ENCODE peak calls at places on chromosomes 5 and 9, in five cellular contexts. One of them, this sample, is unnamed.
A peak's percentile ranks its signal among the peaks of the same experiment; 100 is the strongest.

GRCh38 chr5:17748196-17748595 is 113.9 kb downstream of the TAF11L14 start:
- DNase-seq in cardiac muscle cell: no peak
- DNase-seq in fibroblast of lung: no peak
- DNase-seq in bronchial epithelial cell: peak; percentile 61
- DNase-seq in CD8-positive, alpha-beta T cell: no peak
- DNase-seq in this sample: no peak

GRCh38 chr9:101711330-101711941 is 27.0 kb downstream of the GRIN3A start:
- DNase-seq in cardiac muscle cell: no peak
- DNase-seq in fibroblast of lung: no peak
- DNase-seq in bronchial epithelial cell: no peak
- DNase-seq in CD8-positive, alpha-beta T cell: peak; percentile 13
- DNase-seq in this sample: peak; percentile 42

GRCh38 chr5:134240421-134240962 is 14.6 kb upstream of the PPP2CA start:
- DNase-seq in cardiac muscle cell: peak; percentile 68
- DNase-seq in fibroblast of lung: peak; percentile 86
- DNase-seq in bronchial epithelial cell: peak; percentile 72
- DNase-seq in CD8-positive, alpha-beta T cell: no peak
- DNase-seq in this sample: no peak

GRCh38 chr5:82707741-82708140 is 369.5 kb downstream of the TMEM167A start:
- DNase-seq in cardiac muscle cell: no peak
- DNase-seq in fibroblast of lung: peak; percentile 74
- DNase-seq in bronchial epithelial cell: peak; percentile 4
- DNase-seq in CD8-positive, alpha-beta T cell: no peak
- DNase-seq in this sample: no peak

GRCh38 chr9:72687331-72687730 is 165.9 kb downstream of the TMC1 start:
- DNase-seq in cardiac muscle cell: no peak
- DNase-seq in fibroblast of lung: no peak
- DNase-seq in bronchial epithelial cell: no peak
- DNase-seq in CD8-positive, alpha-beta T cell: no peak
- DNase-seq in this sample: no peak

GRCh38 chr5:91311697-91312501 is 71.2 kb downstream of the ARRDC3 start:
- DNase-seq in cardiac muscle cell: peak; percentile 98
- DNase-seq in fibroblast of lung: peak; percentile 100
- DNase-seq in bronchial epithelial cell: peak; percentile 98
- DNase-seq in CD8-positive, alpha-beta T cell: peak; percentile 78
- DNase-seq in this sample: no peak

GRCh38 chr5:142339781-142340180 is 15.0 kb upstream of the SPRY4 start:
- DNase-seq in cardiac muscle cell: no peak
- DNase-seq in fibroblast of lung: no peak
- DNase-seq in bronchial epithelial cell: no peak
- DNase-seq in CD8-positive, alpha-beta T cell: no peak
- DNase-seq in this sample: no peak

GRCh38 chr9:86407022-86407421 is 52.8 kb upstream of the TUT7 start:
- DNase-seq in cardiac muscle cell: peak; percentile 51
- DNase-seq in fibroblast of lung: peak; percentile 69
- DNase-seq in bronchial epithelial cell: peak; percentile 89
- DNase-seq in CD8-positive, alpha-beta T cell: no peak
- DNase-seq in this sample: no peak

GRCh38 chr5:137629646-137630045 is 106.2 kb downstream of the KLHL3 start:
- DNase-seq in cardiac muscle cell: peak; percentile 77
- DNase-seq in fibroblast of lung: peak; percentile 46
- DNase-seq in bronchial epithelial cell: peak; percentile 62
- DNase-seq in CD8-positive, alpha-beta T cell: no peak
- DNase-seq in this sample: peak; percentile 25

GRCh38 chr5:78235289-78235688 is 59.2 kb downstream of the AP3B1 start:
- DNase-seq in cardiac muscle cell: no peak
- DNase-seq in fibroblast of lung: peak; percentile 26
- DNase-seq in bronchial epithelial cell: peak; percentile 5
- DNase-seq in CD8-positive, alpha-beta T cell: no peak
- DNase-seq in this sample: no peak

GRCh38 chr5:108661590-108662219 is 86.0 kb upstream of the FER start:
- DNase-seq in cardiac muscle cell: peak; percentile 42
- DNase-seq in fibroblast of lung: peak; percentile 44
- DNase-seq in bronchial epithelial cell: peak; percentile 90
- DNase-seq in CD8-positive, alpha-beta T cell: no peak
- DNase-seq in this sample: no peak

GRCh38 chr9:122835313-122835731 is 6.9 kb upstream of the PDCL start:
- DNase-seq in cardiac muscle cell: no peak
- DNase-seq in fibroblast of lung: no peak
- DNase-seq in bronchial epithelial cell: no peak
- DNase-seq in CD8-positive, alpha-beta T cell: no peak
- DNase-seq in this sample: no peak

GRCh38 chr5:3029396-3029795 is 277.9 kb upstream of the IRX2 start:
- DNase-seq in cardiac muscle cell: no peak
- DNase-seq in fibroblast of lung: no peak
- DNase-seq in bronchial epithelial cell: no peak
- DNase-seq in CD8-positive, alpha-beta T cell: no peak
- DNase-seq in this sample: no peak

GRCh38 chr5:176133289-176133870 is 104.8 kb upstream of the SIMC1 start:
- DNase-seq in cardiac muscle cell: no peak
- DNase-seq in fibroblast of lung: no peak
- DNase-seq in bronchial epithelial cell: no peak
- DNase-seq in CD8-positive, alpha-beta T cell: no peak
- DNase-seq in this sample: no peak

GRCh38 chr5:102307232-102307631 is 11.1 kb upstream of the SLCO4C1 start:
- DNase-seq in cardiac muscle cell: no peak
- DNase-seq in fibroblast of lung: no peak
- DNase-seq in bronchial epithelial cell: no peak
- DNase-seq in CD8-positive, alpha-beta T cell: no peak
- DNase-seq in this sample: no peak

GRCh38 chr9:72041775-72042194 is 18.6 kb downstream of the C9orf57 start:
- DNase-seq in cardiac muscle cell: peak; percentile 93
- DNase-seq in fibroblast of lung: peak; percentile 82
- DNase-seq in bronchial epithelial cell: peak; percentile 95
- DNase-seq in CD8-positive, alpha-beta T cell: no peak
- DNase-seq in this sample: no peak

GRCh38 chr5:9621379-9621903 is 8.7 kb downstream of the TAS2R1 start:
- DNase-seq in cardiac muscle cell: peak; percentile 92
- DNase-seq in fibroblast of lung: peak; percentile 74
- DNase-seq in bronchial epithelial cell: no peak
- DNase-seq in CD8-positive, alpha-beta T cell: no peak
- DNase-seq in this sample: no peak

GRCh38 chr5:110738503-110738811 is 350 bp upstream of the SLC25A46 start:
- DNase-seq in cardiac muscle cell: no peak
- DNase-seq in fibroblast of lung: no peak
- DNase-seq in bronchial epithelial cell: no peak
- DNase-seq in CD8-positive, alpha-beta T cell: peak; percentile 76
- DNase-seq in this sample: no peak

GRCh38 chr9:101028346-101029299 is at the start of gene PLPPR1:
- DNase-seq in cardiac muscle cell: peak; percentile 76
- DNase-seq in fibroblast of lung: peak; percentile 50
- DNase-seq in bronchial epithelial cell: peak; percentile 49
- DNase-seq in CD8-positive, alpha-beta T cell: no peak
- DNase-seq in this sample: peak; percentile 72

GRCh38 chr5:163489055-163489744 is 16.2 kb upstream of the MAT2B start:
- DNase-seq in cardiac muscle cell: peak; percentile 74
- DNase-seq in fibroblast of lung: no peak
- DNase-seq in bronchial epithelial cell: peak; percentile 52
- DNase-seq in CD8-positive, alpha-beta T cell: peak; percentile 35
- DNase-seq in this sample: no peak

GRCh38 chr5:55983986-55984385 is 10.8 kb downstream of the IL6ST start:
- DNase-seq in cardiac muscle cell: no peak
- DNase-seq in fibroblast of lung: no peak
- DNase-seq in bronchial epithelial cell: no peak
- DNase-seq in CD8-positive, alpha-beta T cell: no peak
- DNase-seq in this sample: no peak

GRCh38 chr9:23926378-23926777 is 100.3 kb upstream of the ELAVL2 start:
- DNase-seq in cardiac muscle cell: no peak
- DNase-seq in fibroblast of lung: no peak
- DNase-seq in bronchial epithelial cell: no peak
- DNase-seq in CD8-positive, alpha-beta T cell: no peak
- DNase-seq in this sample: no peak

GRCh38 chr5:175729829-175730277 is 72.0 kb downstream of the HRH2 start:
- DNase-seq in cardiac muscle cell: peak; percentile 94
- DNase-seq in fibroblast of lung: peak; percentile 75
- DNase-seq in bronchial epithelial cell: peak; percentile 77
- DNase-seq in CD8-positive, alpha-beta T cell: peak; percentile 87
- DNase-seq in this sample: peak; percentile 100

GRCh38 chr5:107524111-107524510 is 146.6 kb downstream of the EFNA5 start:
- DNase-seq in cardiac muscle cell: no peak
- DNase-seq in fibroblast of lung: no peak
- DNase-seq in bronchial epithelial cell: peak; percentile 65
- DNase-seq in CD8-positive, alpha-beta T cell: no peak
- DNase-seq in this sample: no peak

GRCh38 chr5:113246371-113246870 is 188.4 kb downstream of the TSSK1B start:
- DNase-seq in cardiac muscle cell: peak; percentile 93
- DNase-seq in fibroblast of lung: peak; percentile 44
- DNase-seq in bronchial epithelial cell: no peak
- DNase-seq in CD8-positive, alpha-beta T cell: no peak
- DNase-seq in this sample: no peak

GRCh38 chr5:67297376-67297775 is 100.8 kb upstream of the CD180 start:
- DNase-seq in cardiac muscle cell: no peak
- DNase-seq in fibroblast of lung: no peak
- DNase-seq in bronchial epithelial cell: peak; percentile 23
- DNase-seq in CD8-positive, alpha-beta T cell: no peak
- DNase-seq in this sample: no peak

GRCh38 chr9:131015112-131015511 is 6.1 kb downstream of the LAMC3 start:
- DNase-seq in cardiac muscle cell: no peak
- DNase-seq in fibroblast of lung: no peak
- DNase-seq in bronchial epithelial cell: no peak
- DNase-seq in CD8-positive, alpha-beta T cell: no peak
- DNase-seq in this sample: no peak

GRCh38 chr5:38072295-38072694 is 186.1 kb upstream of the EGFLAM start:
- DNase-seq in cardiac muscle cell: no peak
- DNase-seq in fibroblast of lung: no peak
- DNase-seq in bronchial epithelial cell: no peak
- DNase-seq in CD8-positive, alpha-beta T cell: no peak
- DNase-seq in this sample: no peak

DNA sequence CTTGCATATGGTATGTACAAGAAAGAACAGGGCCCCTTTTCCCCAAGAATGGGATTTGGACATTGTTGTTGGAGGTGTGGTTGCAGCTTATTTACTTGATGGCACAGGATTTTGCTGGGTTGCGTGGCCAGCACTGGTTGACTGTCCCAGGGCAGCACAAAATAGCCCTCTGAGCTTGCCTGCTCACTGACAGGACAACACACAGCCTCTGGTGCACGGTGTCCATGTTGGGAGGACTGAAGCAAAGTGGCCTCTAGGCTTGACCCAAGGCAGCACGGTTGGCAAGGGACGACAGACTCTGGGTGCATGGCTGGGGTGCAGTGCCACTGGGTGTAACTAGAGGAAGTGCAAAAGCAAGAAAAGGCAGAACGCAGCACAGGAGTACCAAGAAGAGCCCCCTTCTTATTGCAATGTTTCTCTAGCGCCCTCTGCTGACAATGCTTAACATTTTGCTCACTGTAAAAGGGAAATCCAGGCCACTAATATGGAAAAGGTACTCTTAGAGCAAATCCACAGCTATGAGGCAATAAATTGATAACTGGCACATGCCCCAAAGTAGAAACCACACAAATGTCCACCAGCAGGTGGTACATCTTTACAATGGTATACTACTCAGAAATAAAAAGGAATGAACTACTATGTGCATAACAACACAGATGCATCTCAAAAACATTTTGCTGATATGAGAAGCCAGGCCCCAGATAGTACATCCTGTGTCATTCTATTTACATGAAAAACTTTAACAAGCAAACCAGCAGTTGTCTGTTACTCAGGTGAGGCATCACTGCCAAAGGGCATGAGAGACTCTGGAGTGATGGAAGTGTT is 47.4 kb upstream of the BARX1 start:
- DNase-seq in cardiac muscle cell: peak; percentile 78
- DNase-seq in fibroblast of lung: peak; percentile 26
- DNase-seq in bronchial epithelial cell: peak; percentile 55
- DNase-seq in CD8-positive, alpha-beta T cell: no peak
- DNase-seq in this sample: peak; percentile 64
- TF ChIP-seq CTCF in cardiac muscle cell: peak; percentile 81
- TF ChIP-seq CTCF in fibroblast of lung: peak; percentile 72
- TF ChIP-seq CTCF in bronchial epithelial cell: peak; percentile 77
- TF ChIP-seq CTCF in CD8-positive, alpha-beta T cell: peak; percentile 35
- TF ChIP-seq CTCF in this sample: peak; percentile 76

GRCh38 chr9:79432485-79432884 is 139.3 kb upstream of the TLE4 start:
- DNase-seq in cardiac muscle cell: no peak
- DNase-seq in fibroblast of lung: no peak
- DNase-seq in bronchial epithelial cell: no peak
- DNase-seq in CD8-positive, alpha-beta T cell: no peak
- DNase-seq in this sample: no peak
- TF ChIP-seq CTCF in cardiac muscle cell: no peak
- TF ChIP-seq CTCF in fibroblast of lung: no peak
- TF ChIP-seq CTCF in bronchial epithelial cell: no peak
- TF ChIP-seq CTCF in CD8-positive, alpha-beta T cell: no peak
- TF ChIP-seq CTCF in this sample: peak; percentile 37

DNA sequence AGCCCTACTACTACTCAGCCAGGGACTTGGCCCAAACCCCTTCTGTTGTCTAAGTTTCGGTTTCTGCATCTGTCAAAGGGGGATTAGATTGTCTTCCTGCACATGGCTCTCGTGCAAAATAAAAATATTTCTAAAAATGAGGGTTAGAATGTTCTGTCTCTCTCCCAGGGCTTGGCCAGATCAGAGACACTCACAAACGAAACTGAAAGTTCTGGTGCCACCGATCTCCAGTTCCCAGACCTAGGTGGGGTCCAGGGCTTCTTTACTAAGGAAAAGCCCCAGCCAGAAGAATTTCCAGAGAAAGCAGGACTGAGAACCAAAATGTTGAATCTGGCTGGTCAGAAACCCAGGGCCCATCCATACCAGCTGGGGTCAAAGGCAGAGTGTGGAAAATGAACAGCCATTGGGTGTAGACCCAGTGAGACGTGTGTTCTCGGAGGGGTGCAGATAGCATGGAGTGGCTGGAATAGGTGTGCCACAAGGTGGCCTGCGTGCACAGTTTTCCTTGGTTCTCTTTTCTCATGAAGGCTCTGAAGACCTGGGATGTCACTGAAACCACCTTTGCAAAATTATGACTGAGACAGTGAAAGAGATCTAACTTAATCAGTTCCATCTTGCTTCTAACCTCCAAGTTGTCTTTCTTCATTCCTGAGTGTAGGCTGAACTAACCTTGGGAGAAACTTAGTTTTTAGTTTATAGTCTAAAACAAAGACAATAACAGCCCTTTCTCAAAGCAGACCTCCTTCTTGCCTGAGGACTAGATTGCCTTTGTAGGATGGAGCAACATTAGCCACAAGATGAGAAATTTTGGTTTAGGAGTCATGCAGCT is 2.2 kb upstream of the SLC23A1 start:
- DNase-seq in cardiac muscle cell: no peak
- DNase-seq in fibroblast of lung: no peak
- DNase-seq in bronchial epithelial cell: no peak
- DNase-seq in CD8-positive, alpha-beta T cell: no peak
- DNase-seq in this sample: no peak
- TF ChIP-seq CTCF in cardiac muscle cell: no peak
- TF ChIP-seq CTCF in fibroblast of lung: no peak
- TF ChIP-seq CTCF in bronchial epithelial cell: peak; percentile 16
- TF ChIP-seq CTCF in CD8-positive, alpha-beta T cell: no peak
- TF ChIP-seq CTCF in this sample: no peak

GRCh38 chr5:57340681-57341080 is 141.9 kb downstream of the ACTBL2 start:
- DNase-seq in cardiac muscle cell: no peak
- DNase-seq in fibroblast of lung: no peak
- DNase-seq in bronchial epithelial cell: no peak
- DNase-seq in CD8-positive, alpha-beta T cell: no peak
- DNase-seq in this sample: no peak

GRCh38 chr5:57341380-57341979 is 141.1 kb downstream of the ACTBL2 start:
- DNase-seq in cardiac muscle cell: peak; percentile 63
- DNase-seq in fibroblast of lung: peak; percentile 15
- DNase-seq in bronchial epithelial cell: peak; percentile 71
- DNase-seq in CD8-positive, alpha-beta T cell: no peak
- DNase-seq in this sample: no peak

GRCh38 chr5:57335092-57335491 is 147.5 kb downstream of the ACTBL2 start:
- DNase-seq in cardiac muscle cell: no peak
- DNase-seq in fibroblast of lung: peak; percentile 82
- DNase-seq in bronchial epithelial cell: peak; percentile 95
- DNase-seq in CD8-positive, alpha-beta T cell: no peak
- DNase-seq in this sample: no peak

GRCh38 chr5:57338849-57339340 is 143.7 kb downstream of the ACTBL2 start:
- DNase-seq in cardiac muscle cell: no peak
- DNase-seq in fibroblast of lung: no peak
- DNase-seq in bronchial epithelial cell: no peak
- DNase-seq in CD8-positive, alpha-beta T cell: no peak
- DNase-seq in this sample: no peak

GRCh38 chr5:57338068-57338848 is 144.4 kb downstream of the ACTBL2 start:
- DNase-seq in cardiac muscle cell: peak; percentile 72
- DNase-seq in fibroblast of lung: peak; percentile 21
- DNase-seq in bronchial epithelial cell: peak; percentile 33
- DNase-seq in CD8-positive, alpha-beta T cell: no peak
- DNase-seq in this sample: no peak
- TF ChIP-seq CTCF in cardiac muscle cell: peak; percentile 50
- TF ChIP-seq CTCF in fibroblast of lung: peak; percentile 46
- TF ChIP-seq CTCF in bronchial epithelial cell: peak; percentile 52
- TF ChIP-seq CTCF in CD8-positive, alpha-beta T cell: no peak
- TF ChIP-seq CTCF in this sample: peak; percentile 50